ENCODE peak calls at places on chromosomes 4 and X, in five cellular contexts. One of them, this sample, is unnamed.

GRCh38 chr4:8046925-8047541 is 107.4 kb upstream of the AFAP1 start:
- DNase-seq in activated T-helper 1 cell treated with anti-CD3 and anti-CD28 coated beads, Interleukin-12 subunit alpha, Interleukin-12 subunit beta, Interleukin-2, Interleukin-4 antibody, amounts not matched to agents 30 ng/mL and 10 ng/mL and 1 ng/mL, durations not matched to agents 14 hours and 24 hours and 36 hours: no peak
- DNase-seq in left cardiac atrium: no peak
- DNase-seq in mammary epithelial cell: no peak
- DNase-seq in Ammon's horn: no peak
- DNase-seq in this sample: no peak

GRCh38 chr4:180169394-180169793 is 2073.8 kb upstream of the TENM3 start:
- DNase-seq in activated T-helper 1 cell treated with anti-CD3 and anti-CD28 coated beads, Interleukin-12 subunit alpha, Interleukin-12 subunit beta, Interleukin-2, Interleukin-4 antibody, amounts not matched to agents 30 ng/mL and 10 ng/mL and 1 ng/mL, durations not matched to agents 14 hours and 24 hours and 36 hours: no peak
- DNase-seq in left cardiac atrium: no peak
- DNase-seq in mammary epithelial cell: no peak
- DNase-seq in Ammon's horn: no peak
- DNase-seq in this sample: no peak

GRCh38 chrX:18931972-18932371 is 51.9 kb downstream of the PHKA2 start:
- DNase-seq in activated T-helper 1 cell treated with anti-CD3 and anti-CD28 coated beads, Interleukin-12 subunit alpha, Interleukin-12 subunit beta, Interleukin-2, Interleukin-4 antibody, amounts not matched to agents 30 ng/mL and 10 ng/mL and 1 ng/mL, durations not matched to agents 14 hours and 24 hours and 36 hours: no peak
- DNase-seq in left cardiac atrium: no peak
- DNase-seq in mammary epithelial cell: no peak
- DNase-seq in Ammon's horn: peak; percentile 13
- DNase-seq in this sample: no peak

GRCh38 chr4:168612435-168613139 is 115.7 kb downstream of the PALLD start:
- DNase-seq in activated T-helper 1 cell treated with anti-CD3 and anti-CD28 coated beads, Interleukin-12 subunit alpha, Interleukin-12 subunit beta, Interleukin-2, Interleukin-4 antibody, amounts not matched to agents 30 ng/mL and 10 ng/mL and 1 ng/mL, durations not matched to agents 14 hours and 24 hours and 36 hours: no peak
- DNase-seq in left cardiac atrium: no peak
- DNase-seq in mammary epithelial cell: peak; percentile 78
- DNase-seq in Ammon's horn: no peak
- DNase-seq in this sample: no peak

GRCh38 chr4:47694322-47694721 is 143.5 kb downstream of the CORIN start:
- DNase-seq in activated T-helper 1 cell treated with anti-CD3 and anti-CD28 coated beads, Interleukin-12 subunit alpha, Interleukin-12 subunit beta, Interleukin-2, Interleukin-4 antibody, amounts not matched to agents 30 ng/mL and 10 ng/mL and 1 ng/mL, durations not matched to agents 14 hours and 24 hours and 36 hours: no peak
- DNase-seq in left cardiac atrium: no peak
- DNase-seq in mammary epithelial cell: no peak
- DNase-seq in Ammon's horn: no peak
- DNase-seq in this sample: no peak

GRCh38 chr4:124530464-124531077 is 182.0 kb downstream of the ANKRD50 start:
- DNase-seq in activated T-helper 1 cell treated with anti-CD3 and anti-CD28 coated beads, Interleukin-12 subunit alpha, Interleukin-12 subunit beta, Interleukin-2, Interleukin-4 antibody, amounts not matched to agents 30 ng/mL and 10 ng/mL and 1 ng/mL, durations not matched to agents 14 hours and 24 hours and 36 hours: no peak
- DNase-seq in left cardiac atrium: no peak
- DNase-seq in mammary epithelial cell: peak; percentile 0
- DNase-seq in Ammon's horn: no peak
- DNase-seq in this sample: no peak

GRCh38 chr4:73053076-73053475 is 16.4 kb downstream of the COX18 start:
- DNase-seq in activated T-helper 1 cell treated with anti-CD3 and anti-CD28 coated beads, Interleukin-12 subunit alpha, Interleukin-12 subunit beta, Interleukin-2, Interleukin-4 antibody, amounts not matched to agents 30 ng/mL and 10 ng/mL and 1 ng/mL, durations not matched to agents 14 hours and 24 hours and 36 hours: no peak
- DNase-seq in left cardiac atrium: no peak
- DNase-seq in mammary epithelial cell: no peak
- DNase-seq in Ammon's horn: no peak
- DNase-seq in this sample: no peak

GRCh38 chr4:84638092-84638491 is 55.2 kb downstream of the CDS1 start:
- DNase-seq in activated T-helper 1 cell treated with anti-CD3 and anti-CD28 coated beads, Interleukin-12 subunit alpha, Interleukin-12 subunit beta, Interleukin-2, Interleukin-4 antibody, amounts not matched to agents 30 ng/mL and 10 ng/mL and 1 ng/mL, durations not matched to agents 14 hours and 24 hours and 36 hours: no peak
- DNase-seq in left cardiac atrium: no peak
- DNase-seq in mammary epithelial cell: no peak
- DNase-seq in Ammon's horn: no peak
- DNase-seq in this sample: no peak

GRCh38 chrX:67604979-67605703 is 61.3 kb downstream of the AR start:
- DNase-seq in activated T-helper 1 cell treated with anti-CD3 and anti-CD28 coated beads, Interleukin-12 subunit alpha, Interleukin-12 subunit beta, Interleukin-2, Interleukin-4 antibody, amounts not matched to agents 30 ng/mL and 10 ng/mL and 1 ng/mL, durations not matched to agents 14 hours and 24 hours and 36 hours: no peak
- DNase-seq in left cardiac atrium: no peak
- DNase-seq in mammary epithelial cell: peak; percentile 40
- DNase-seq in Ammon's horn: no peak
- DNase-seq in this sample: no peak

GRCh38 chr4:81343046-81343445 is 128.0 kb upstream of the PRKG2 start:
- DNase-seq in activated T-helper 1 cell treated with anti-CD3 and anti-CD28 coated beads, Interleukin-12 subunit alpha, Interleukin-12 subunit beta, Interleukin-2, Interleukin-4 antibody, amounts not matched to agents 30 ng/mL and 10 ng/mL and 1 ng/mL, durations not matched to agents 14 hours and 24 hours and 36 hours: no peak
- DNase-seq in left cardiac atrium: no peak
- DNase-seq in mammary epithelial cell: no peak
- DNase-seq in Ammon's horn: no peak
- DNase-seq in this sample: no peak

GRCh38 chrX:11666180-11666579 is 460 bp upstream of the ARHGAP6 start:
- DNase-seq in activated T-helper 1 cell treated with anti-CD3 and anti-CD28 coated beads, Interleukin-12 subunit alpha, Interleukin-12 subunit beta, Interleukin-2, Interleukin-4 antibody, amounts not matched to agents 30 ng/mL and 10 ng/mL and 1 ng/mL, durations not matched to agents 14 hours and 24 hours and 36 hours: no peak
- DNase-seq in left cardiac atrium: no peak
- DNase-seq in mammary epithelial cell: no peak
- DNase-seq in Ammon's horn: no peak
- DNase-seq in this sample: no peak

GRCh38 chr4:61202100-61202637 is 2.0 kb downstream of the ADGRL3 start:
- DNase-seq in activated T-helper 1 cell treated with anti-CD3 and anti-CD28 coated beads, Interleukin-12 subunit alpha, Interleukin-12 subunit beta, Interleukin-2, Interleukin-4 antibody, amounts not matched to agents 30 ng/mL and 10 ng/mL and 1 ng/mL, durations not matched to agents 14 hours and 24 hours and 36 hours: no peak
- DNase-seq in left cardiac atrium: no peak
- DNase-seq in mammary epithelial cell: peak; percentile 43
- DNase-seq in Ammon's horn: peak; percentile 57
- DNase-seq in this sample: no peak

GRCh38 chr4:153294631-153295030 is 49.9 kb upstream of the MND1 start:
- DNase-seq in activated T-helper 1 cell treated with anti-CD3 and anti-CD28 coated beads, Interleukin-12 subunit alpha, Interleukin-12 subunit beta, Interleukin-2, Interleukin-4 antibody, amounts not matched to agents 30 ng/mL and 10 ng/mL and 1 ng/mL, durations not matched to agents 14 hours and 24 hours and 36 hours: no peak
- DNase-seq in left cardiac atrium: no peak
- DNase-seq in mammary epithelial cell: peak; percentile 84
- DNase-seq in Ammon's horn: no peak
- DNase-seq in this sample: no peak

GRCh38 chr4:110175634-110176033 is 22.8 kb downstream of the ELOVL6 start:
- DNase-seq in activated T-helper 1 cell treated with anti-CD3 and anti-CD28 coated beads, Interleukin-12 subunit alpha, Interleukin-12 subunit beta, Interleukin-2, Interleukin-4 antibody, amounts not matched to agents 30 ng/mL and 10 ng/mL and 1 ng/mL, durations not matched to agents 14 hours and 24 hours and 36 hours: no peak
- DNase-seq in left cardiac atrium: no peak
- DNase-seq in mammary epithelial cell: peak; percentile 32
- DNase-seq in Ammon's horn: no peak
- DNase-seq in this sample: no peak

GRCh38 chrX:67692246-67692645 is 148.4 kb downstream of the AR start:
- DNase-seq in activated T-helper 1 cell treated with anti-CD3 and anti-CD28 coated beads, Interleukin-12 subunit alpha, Interleukin-12 subunit beta, Interleukin-2, Interleukin-4 antibody, amounts not matched to agents 30 ng/mL and 10 ng/mL and 1 ng/mL, durations not matched to agents 14 hours and 24 hours and 36 hours: no peak
- DNase-seq in left cardiac atrium: no peak
- DNase-seq in mammary epithelial cell: peak; percentile 3
- DNase-seq in Ammon's horn: no peak
- DNase-seq in this sample: no peak

GRCh38 chr4:188439641-188440311 is 300.5 kb downstream of the TRIML1 start:
- DNase-seq in activated T-helper 1 cell treated with anti-CD3 and anti-CD28 coated beads, Interleukin-12 subunit alpha, Interleukin-12 subunit beta, Interleukin-2, Interleukin-4 antibody, amounts not matched to agents 30 ng/mL and 10 ng/mL and 1 ng/mL, durations not matched to agents 14 hours and 24 hours and 36 hours: no peak
- DNase-seq in left cardiac atrium: peak; percentile 53
- DNase-seq in mammary epithelial cell: peak; percentile 86
- DNase-seq in Ammon's horn: peak; percentile 81
- DNase-seq in this sample: no peak

GRCh38 chr4:102817021-102817605 is 10.2 kb downstream of the UBE2D3 start:
- DNase-seq in activated T-helper 1 cell treated with anti-CD3 and anti-CD28 coated beads, Interleukin-12 subunit alpha, Interleukin-12 subunit beta, Interleukin-2, Interleukin-4 antibody, amounts not matched to agents 30 ng/mL and 10 ng/mL and 1 ng/mL, durations not matched to agents 14 hours and 24 hours and 36 hours: no peak
- DNase-seq in left cardiac atrium: no peak
- DNase-seq in mammary epithelial cell: peak; percentile 67
- DNase-seq in Ammon's horn: no peak
- DNase-seq in this sample: no peak

GRCh38 chr4:146439437-146439836 is 82.3 kb downstream of the SLC10A7 start:
- DNase-seq in activated T-helper 1 cell treated with anti-CD3 and anti-CD28 coated beads, Interleukin-12 subunit alpha, Interleukin-12 subunit beta, Interleukin-2, Interleukin-4 antibody, amounts not matched to agents 30 ng/mL and 10 ng/mL and 1 ng/mL, durations not matched to agents 14 hours and 24 hours and 36 hours: no peak
- DNase-seq in left cardiac atrium: no peak
- DNase-seq in mammary epithelial cell: no peak
- DNase-seq in Ammon's horn: no peak
- DNase-seq in this sample: no peak

GRCh38 chrX:17851854-17852253 is 9.2 kb downstream of the RAI2 start:
- DNase-seq in activated T-helper 1 cell treated with anti-CD3 and anti-CD28 coated beads, Interleukin-12 subunit alpha, Interleukin-12 subunit beta, Interleukin-2, Interleukin-4 antibody, amounts not matched to agents 30 ng/mL and 10 ng/mL and 1 ng/mL, durations not matched to agents 14 hours and 24 hours and 36 hours: no peak
- DNase-seq in left cardiac atrium: no peak
- DNase-seq in mammary epithelial cell: no peak
- DNase-seq in Ammon's horn: no peak
- DNase-seq in this sample: no peak

GRCh38 chrX:136130931-136131843 is 16.1 kb upstream of the FHL1 start:
- DNase-seq in activated T-helper 1 cell treated with anti-CD3 and anti-CD28 coated beads, Interleukin-12 subunit alpha, Interleukin-12 subunit beta, Interleukin-2, Interleukin-4 antibody, amounts not matched to agents 30 ng/mL and 10 ng/mL and 1 ng/mL, durations not matched to agents 14 hours and 24 hours and 36 hours: no peak
- DNase-seq in left cardiac atrium: no peak
- DNase-seq in mammary epithelial cell: peak; percentile 91
- DNase-seq in Ammon's horn: no peak
- DNase-seq in this sample: no peak